ENCODE peak calls at places on chromosomes 13 and 19, in nine cellular contexts. One of them, this sample, is unnamed. For H3K4me1 and H3K9me3, the result is how much of the 10 kb centered on the place peaks cover.

GRCh38 chr19:54373781-54374266 is 9.1 kb upstream of the LAIR1 start:
- DNase-seq in uterus: no peak
- DNase-seq in ovary: no peak
- DNase-seq in body of pancreas: no peak
- DNase-seq in IMR-90: no peak
- DNase-seq in A549: no peak
- DNase-seq in thyroid gland: no peak
- DNase-seq in tibial nerve: peak
- DNase-seq in right lobe of liver: no peak
- DNase-seq in this sample: no peak

GRCh38 chr19:3302755-3303154 is 63.6 kb upstream of the NFIC start:
- DNase-seq in uterus: no peak
- DNase-seq in ovary: no peak
- DNase-seq in body of pancreas: no peak
- DNase-seq in IMR-90: no peak
- DNase-seq in A549: no peak
- DNase-seq in thyroid gland: no peak
- DNase-seq in tibial nerve: no peak
- DNase-seq in right lobe of liver: no peak
- DNase-seq in this sample: no peak

GRCh38 chr13:59728896-59729545 is 434.7 kb downstream of the DIAPH3 start:
- DNase-seq in uterus: no peak
- DNase-seq in ovary: no peak
- DNase-seq in body of pancreas: no peak
- DNase-seq in IMR-90: no peak
- DNase-seq in A549: no peak
- DNase-seq in thyroid gland: no peak
- DNase-seq in tibial nerve: no peak
- DNase-seq in right lobe of liver: no peak
- DNase-seq in this sample: no peak

GRCh38 chr13:50589139-50589538 is 254.4 kb downstream of the DLEU7 start:
- DNase-seq in uterus: no peak
- DNase-seq in ovary: no peak
- DNase-seq in body of pancreas: no peak
- DNase-seq in IMR-90: peak
- DNase-seq in A549: no peak
- DNase-seq in thyroid gland: peak
- DNase-seq in tibial nerve: no peak
- DNase-seq in right lobe of liver: no peak
- DNase-seq in this sample: no peak

GRCh38 chr19:5672708-5673459 is 7.4 kb downstream of the MICOS13 start:
- DNase-seq in uterus: no peak
- DNase-seq in ovary: no peak
- DNase-seq in body of pancreas: no peak
- DNase-seq in IMR-90: no peak
- DNase-seq in A549: no peak
- DNase-seq in thyroid gland: no peak
- DNase-seq in tibial nerve: no peak
- DNase-seq in right lobe of liver: no peak
- DNase-seq in this sample: no peak

GRCh38 chr19:1292419-1293151 is 6.9 kb downstream of the EFNA2 start:
- DNase-seq in uterus: no peak
- DNase-seq in ovary: no peak
- DNase-seq in body of pancreas: no peak
- DNase-seq in IMR-90: no peak
- DNase-seq in A549: no peak
- DNase-seq in thyroid gland: no peak
- DNase-seq in tibial nerve: no peak
- DNase-seq in right lobe of liver: no peak
- DNase-seq in this sample: no peak

GRCh38 chr13:93249259-93249917 is 22.8 kb downstream of the GPC6 start:
- DNase-seq in uterus: no peak
- DNase-seq in ovary: no peak
- DNase-seq in body of pancreas: no peak
- DNase-seq in IMR-90: peak
- DNase-seq in A549: no peak
- DNase-seq in thyroid gland: no peak
- DNase-seq in tibial nerve: no peak
- DNase-seq in right lobe of liver: no peak
- DNase-seq in this sample: no peak

GRCh38 chr19:4635763-4636135 is 3.6 kb upstream of the TNFAIP8L1 start:
- DNase-seq in uterus: no peak
- DNase-seq in ovary: no peak
- DNase-seq in body of pancreas: no peak
- DNase-seq in IMR-90: no peak
- DNase-seq in A549: no peak
- DNase-seq in thyroid gland: no peak
- DNase-seq in tibial nerve: no peak
- DNase-seq in right lobe of liver: no peak
- DNase-seq in this sample: no peak

GRCh38 chr13:80945328-80945727 is 604.4 kb upstream of the SPRY2 start:
- DNase-seq in uterus: no peak
- DNase-seq in ovary: no peak
- DNase-seq in body of pancreas: peak
- DNase-seq in IMR-90: no peak
- DNase-seq in A549: no peak
- DNase-seq in thyroid gland: no peak
- DNase-seq in tibial nerve: no peak
- DNase-seq in right lobe of liver: no peak
- DNase-seq in this sample: no peak

GRCh38 chr13:100765021-100765420 is 90.4 kb upstream of the TMTC4 start:
- DNase-seq in uterus: no peak
- DNase-seq in ovary: no peak
- DNase-seq in body of pancreas: no peak
- DNase-seq in IMR-90: no peak
- DNase-seq in A549: no peak
- DNase-seq in thyroid gland: no peak
- DNase-seq in tibial nerve: no peak
- DNase-seq in right lobe of liver: no peak
- DNase-seq in this sample: no peak
- H3K4me1 ChIP-seq in uterus: under half
- H3K4me1 ChIP-seq in ovary: under half
- H3K4me1 ChIP-seq in body of pancreas: under half
- H3K4me1 ChIP-seq in IMR-90: under half
- H3K4me1 ChIP-seq in A549: under half
- H3K4me1 ChIP-seq in thyroid gland: under half
- H3K4me1 ChIP-seq in tibial nerve: under half
- H3K4me1 ChIP-seq in right lobe of liver: under half
- H3K4me1 ChIP-seq in this sample: under half

DNA sequence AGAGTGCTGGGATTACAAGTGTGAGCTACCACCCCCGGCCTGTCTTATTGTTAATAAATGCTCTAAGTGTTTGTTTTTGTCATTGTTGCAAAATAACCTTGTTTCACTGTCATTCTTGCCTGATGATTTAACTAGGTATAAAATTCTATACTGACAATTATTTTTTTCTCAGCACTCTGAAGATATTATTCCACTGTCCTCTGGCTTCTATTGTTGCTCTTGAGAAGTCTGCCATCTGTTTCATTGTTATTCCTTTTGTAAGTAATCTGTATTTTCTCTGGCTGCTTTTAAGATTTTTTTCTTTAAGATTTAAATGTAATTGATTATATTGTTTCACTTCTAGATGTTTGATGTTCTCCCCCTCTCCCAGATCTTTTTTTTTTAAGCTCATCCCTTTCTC is 17.6 kb downstream of the ZNF420 start:
- DNase-seq in uterus: no peak
- DNase-seq in ovary: no peak
- DNase-seq in body of pancreas: no peak
- DNase-seq in IMR-90: no peak
- DNase-seq in A549: no peak
- DNase-seq in thyroid gland: no peak
- DNase-seq in tibial nerve: no peak
- DNase-seq in right lobe of liver: no peak
- DNase-seq in this sample: no peak
- H3K9me3 ChIP-seq in uterus: half or more
- H3K9me3 ChIP-seq in ovary: half or more
- H3K9me3 ChIP-seq in body of pancreas: under half
- H3K9me3 ChIP-seq in IMR-90: under half
- H3K9me3 ChIP-seq in A549: half or more
- H3K9me3 ChIP-seq in thyroid gland: under half
- H3K9me3 ChIP-seq in tibial nerve: under half
- H3K9me3 ChIP-seq in right lobe of liver: under half
- H3K9me3 ChIP-seq in this sample: under half

GRCh38 chr19:45733160-45733810 is at the start of gene MEIOSIN:
- DNase-seq in uterus: no peak
- DNase-seq in ovary: peak
- DNase-seq in body of pancreas: no peak
- DNase-seq in IMR-90: no peak
- DNase-seq in A549: no peak
- DNase-seq in thyroid gland: no peak
- DNase-seq in tibial nerve: no peak
- DNase-seq in right lobe of liver: no peak
- DNase-seq in this sample: peak

GRCh38 chr19:45729774-45730388 is 815 bp downstream of the FBXO46 start:
- DNase-seq in uterus: no peak
- DNase-seq in ovary: no peak
- DNase-seq in body of pancreas: no peak
- DNase-seq in IMR-90: no peak
- DNase-seq in A549: no peak
- DNase-seq in thyroid gland: no peak
- DNase-seq in tibial nerve: no peak
- DNase-seq in right lobe of liver: no peak
- DNase-seq in this sample: peak

DNA sequence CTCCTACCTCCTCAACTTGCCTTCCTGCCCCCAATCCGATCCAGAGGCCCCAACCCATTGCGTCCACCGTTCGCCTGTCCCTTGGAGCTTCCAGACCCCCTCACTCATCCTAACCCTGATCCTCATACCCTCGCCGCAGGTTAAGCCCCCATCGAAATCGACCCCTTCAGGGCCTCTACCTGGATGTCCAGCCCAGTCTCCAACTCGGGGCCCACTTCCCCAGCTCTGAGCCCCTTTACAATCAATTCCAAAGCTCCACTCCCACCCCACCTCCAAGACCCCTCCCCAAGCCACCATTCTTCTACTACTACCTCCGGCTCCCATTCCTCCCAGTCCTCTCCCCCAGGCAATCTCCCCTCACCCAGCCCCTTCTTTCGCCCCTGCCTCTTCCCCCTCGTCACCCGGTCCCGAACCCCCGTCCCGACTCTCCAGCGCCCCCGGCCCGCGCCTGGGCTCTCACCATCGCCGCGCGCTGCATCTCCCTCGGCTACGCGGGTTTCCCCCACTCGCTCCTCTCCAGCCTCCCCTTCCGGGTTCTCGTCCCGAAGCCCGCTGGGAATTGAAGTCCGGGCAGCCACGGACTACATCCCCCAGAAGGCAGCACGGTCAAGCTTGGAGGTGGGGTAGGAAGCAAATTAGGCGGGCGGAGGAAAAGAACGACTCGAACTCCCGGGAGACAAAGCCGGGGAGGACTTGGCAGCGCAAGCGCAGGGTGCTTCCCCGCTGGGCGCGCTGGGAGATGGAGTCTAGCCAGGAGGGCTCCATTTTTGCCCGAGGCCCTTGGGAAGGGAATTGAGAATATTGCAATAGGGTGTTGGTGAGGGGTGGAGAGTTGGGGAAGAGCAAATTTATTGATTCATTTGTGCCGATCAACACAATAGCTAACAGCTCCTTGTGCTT is at the start of gene FBXO46:
- DNase-seq in uterus: peak
- DNase-seq in ovary: peak
- DNase-seq in body of pancreas: peak
- DNase-seq in IMR-90: peak
- DNase-seq in A549: peak
- DNase-seq in thyroid gland: peak
- DNase-seq in tibial nerve: peak
- DNase-seq in right lobe of liver: peak
- DNase-seq in this sample: peak
- TF ChIP-seq POLR2A in uterus: peak
- TF ChIP-seq POLR2A in ovary: peak
- TF ChIP-seq POLR2A in body of pancreas: peak
- TF ChIP-seq POLR2A in IMR-90: peak
- TF ChIP-seq POLR2A in A549: peak
- TF ChIP-seq POLR2A in thyroid gland: peak
- TF ChIP-seq POLR2A in tibial nerve: peak
- TF ChIP-seq POLR2A in right lobe of liver: peak
- TF ChIP-seq POLR2A in this sample: no peak

GRCh38 chr19:10752913-10753285 is 35.0 kb downstream of the DNM2 start:
- DNase-seq in uterus: no peak
- DNase-seq in ovary: no peak
- DNase-seq in body of pancreas: no peak
- DNase-seq in IMR-90: no peak
- DNase-seq in A549: no peak
- DNase-seq in thyroid gland: no peak
- DNase-seq in tibial nerve: no peak
- DNase-seq in right lobe of liver: no peak
- DNase-seq in this sample: no peak

GRCh38 chr19:10749435-10750384 is 31.8 kb downstream of the DNM2 start:
- DNase-seq in uterus: no peak
- DNase-seq in ovary: peak
- DNase-seq in body of pancreas: peak
- DNase-seq in IMR-90: no peak
- DNase-seq in A549: no peak
- DNase-seq in thyroid gland: no peak
- DNase-seq in tibial nerve: no peak
- DNase-seq in right lobe of liver: no peak
- DNase-seq in this sample: no peak

GRCh38 chr19:10753305-10753704 is 35.4 kb downstream of the DNM2 start:
- DNase-seq in uterus: no peak
- DNase-seq in ovary: no peak
- DNase-seq in body of pancreas: no peak
- DNase-seq in IMR-90: no peak
- DNase-seq in A549: no peak
- DNase-seq in thyroid gland: no peak
- DNase-seq in tibial nerve: no peak
- DNase-seq in right lobe of liver: no peak
- DNase-seq in this sample: no peak

GRCh38 chr19:10752237-10752912 is 34.5 kb downstream of the DNM2 start:
- DNase-seq in uterus: no peak
- DNase-seq in ovary: no peak
- DNase-seq in body of pancreas: no peak
- DNase-seq in IMR-90: no peak
- DNase-seq in A549: no peak
- DNase-seq in thyroid gland: no peak
- DNase-seq in tibial nerve: no peak
- DNase-seq in right lobe of liver: no peak
- DNase-seq in this sample: peak

DNA sequence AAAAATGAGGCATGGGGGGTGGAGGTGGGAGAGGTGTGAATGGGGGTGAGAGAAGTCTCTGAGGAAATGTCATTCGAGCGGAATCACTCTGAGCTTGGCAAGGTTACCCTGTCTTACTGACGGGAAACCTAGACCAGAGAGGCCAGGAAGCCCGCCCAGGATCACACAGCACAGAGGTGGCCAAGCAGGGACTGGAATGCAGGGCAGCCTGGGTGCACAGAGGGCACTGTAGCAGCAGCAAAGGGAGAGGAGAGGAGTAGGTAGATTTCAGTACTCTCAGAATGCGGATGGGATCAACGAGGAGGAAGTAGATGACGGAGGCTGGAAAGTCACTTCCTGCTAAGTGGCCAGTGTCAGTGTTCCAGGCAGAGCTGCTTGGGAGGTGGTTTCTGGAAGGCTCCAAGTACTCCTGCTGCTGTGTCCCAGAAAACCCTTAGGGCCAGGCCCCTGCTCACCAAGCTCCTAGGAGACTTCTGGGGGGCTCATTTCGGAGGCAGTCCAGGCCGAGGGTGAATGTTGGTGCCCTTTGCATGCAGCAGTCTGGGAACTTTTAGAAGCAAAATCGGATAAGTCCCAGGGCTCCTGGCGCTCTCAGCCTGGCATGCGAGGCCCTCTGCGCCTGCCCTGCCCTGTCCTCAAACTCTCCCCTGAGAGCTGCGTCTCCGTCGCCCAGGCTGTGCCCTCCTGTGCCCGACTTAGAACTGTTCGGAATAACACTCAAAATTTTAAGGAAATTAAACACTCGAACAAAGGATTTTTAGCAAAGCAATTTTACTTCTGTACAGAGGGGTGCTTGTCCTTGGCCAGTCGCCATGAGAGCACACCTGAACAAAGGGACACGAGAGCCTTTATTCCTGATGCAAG is 33.5 kb downstream of the DNM2 start:
- DNase-seq in uterus: no peak
- DNase-seq in ovary: peak
- DNase-seq in body of pancreas: peak
- DNase-seq in IMR-90: no peak
- DNase-seq in A549: no peak
- DNase-seq in thyroid gland: no peak
- DNase-seq in tibial nerve: no peak
- DNase-seq in right lobe of liver: no peak
- DNase-seq in this sample: peak
- H3K4me1 ChIP-seq in uterus: under half
- H3K4me1 ChIP-seq in ovary: under half
- H3K4me1 ChIP-seq in body of pancreas: half or more
- H3K4me1 ChIP-seq in IMR-90: under half
- H3K4me1 ChIP-seq in A549: half or more
- H3K4me1 ChIP-seq in thyroid gland: under half
- H3K4me1 ChIP-seq in tibial nerve: half or more
- H3K4me1 ChIP-seq in right lobe of liver: under half
- H3K4me1 ChIP-seq in this sample: under half